ENCODE peak calls at places on chromosomes 2 and 18, in eight cellular contexts. K is epithelial cell of esophagus, B is astrocyte of the spinal cord, J is GM12865, H is right lobe of liver, G is Peyer's patch, Q is cardiac muscle cell, D is choroid plexus epithelial cell. I is an unnamed sample.

GRCh38 chr2:233831861-233832260 is 22.5 kb downstream of the HJURP start:
- DNase-seq in H (no peak), D (no peak), G (no peak), B (no peak), J (no peak), Q (no peak), K (no peak), I (no peak)

GRCh38 chr2:56348382-56348781 is 164.6 kb downstream of the CCDC85A start:
- DNase-seq in H (no peak), K (no peak), Q (peak), B (no peak), J (peak), D (no peak), G (no peak), I (no peak)

GRCh38 chr18:32093523-32093922 is 1.8 kb downstream of the RNF138 start:
- DNase-seq in J (no peak), D (no peak), Q (no peak), K (peak), B (no peak), G (no peak), H (no peak), I (no peak)

GRCh38 chr18:10419420-10420103 is 34.9 kb upstream of the APCDD1 start:
- DNase-seq in J (no peak), K (no peak), D (peak), Q (no peak), H (no peak), G (no peak), B (peak), I (no peak)

GRCh38 chr2:64108842-64109241 is 35.4 kb downstream of the PELI1 start:
- DNase-seq in K (no peak), G (no peak), J (no peak), H (peak), D (no peak), Q (no peak), B (no peak), I (no peak)

GRCh38 chr2:102103992-102104871 is 38.3 kb upstream of the IL1R1 start:
- DNase-seq in B (peak), J (peak), K (peak), Q (no peak), G (peak), D (peak), H (peak), I (peak)

GRCh38 chr2:196170202-196170680 is 1.1 kb downstream of the STK17B start:
- DNase-seq in D (peak), J (peak), H (no peak), B (peak), K (peak), G (peak), Q (peak), I (peak)

GRCh38 chr2:180367831-180368230 is 360.7 kb upstream of the CWC22 start:
- DNase-seq in D (peak), K (peak), B (peak), H (no peak), G (no peak), J (no peak), Q (no peak), I (peak)

GRCh38 chr2:145919507-145919906 is 1399.6 kb upstream of the ZEB2 start:
- DNase-seq in J (no peak), D (peak), K (no peak), B (peak), Q (no peak), H (no peak), G (no peak), I (no peak)
- TF ChIP-seq CTCF in J (no peak), D (peak), K (no peak), B (peak), Q (peak), H (peak), G (no peak), I (no peak)

GRCh38 chr2:205482399-205483065 is 199.8 kb upstream of the NRP2 start:
- DNase-seq in D (no peak), B (no peak), H (no peak), Q (no peak), K (no peak), G (no peak), J (no peak), I (no peak)
- H3K4me3 ChIP-seq in D (no peak), B (no peak), H (no peak), Q (no peak), K (no peak), G (no peak), J (no peak), I (no peak)

GRCh38 chr2:204108301-204108700 is 171.7 kb downstream of the ICOS start:
- DNase-seq in G (no peak), Q (peak), K (peak), J (peak), H (no peak), D (peak), B (peak), I (no peak)
- TF ChIP-seq CTCF in G (no peak), Q (no peak), K (no peak), J (peak), H (peak), D (peak), B (peak), I (peak)

GRCh38 chr2:174334278-174334715 is 457 bp upstream of the SP9 start:
- DNase-seq in G (no peak), Q (no peak), K (no peak), B (no peak), H (no peak), J (no peak), D (no peak), I (no peak)
- H3K4me3 ChIP-seq in G (no peak), Q (no peak), K (no peak), B (no peak), H (no peak), J (no peak), D (no peak), I (no peak)

DNA sequence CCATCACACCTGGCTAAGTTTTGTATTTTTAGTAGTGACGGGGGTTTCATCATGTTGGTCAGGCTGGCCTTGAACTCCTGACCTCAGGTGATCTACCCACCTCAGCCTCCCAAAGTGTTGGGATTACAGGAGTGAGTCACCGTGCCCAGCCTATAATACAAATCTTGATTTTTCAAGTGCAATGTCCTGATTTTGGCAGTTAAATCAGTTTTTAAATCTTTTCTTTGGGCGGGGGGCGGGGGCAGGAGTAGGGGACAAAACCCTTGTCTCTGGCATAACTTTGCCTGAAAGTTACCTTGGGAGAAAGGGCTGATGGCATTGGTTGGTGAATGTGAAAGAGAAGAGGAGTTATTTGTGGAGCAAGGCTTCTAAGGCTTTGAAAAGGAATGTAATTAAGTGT is 12.3 kb downstream of the GALNT1 start:
- DNase-seq in D (no peak), K (no peak), Q (no peak), B (no peak), G (no peak), H (no peak), J (no peak), I (no peak)
- TF ChIP-seq CTCF in D (no peak), K (no peak), Q (no peak), B (no peak), G (no peak), H (no peak), J (no peak), I (no peak)

GRCh38 chr2:179098080-179098689 is 48.2 kb upstream of the CCDC141 start:
- DNase-seq in H (no peak), G (no peak), Q (no peak), D (no peak), B (no peak), J (peak), K (no peak), I (no peak)

GRCh38 chr2:179097131-179097530 is 47.2 kb upstream of the CCDC141 start:
- DNase-seq in J (no peak), K (no peak), Q (no peak), G (no peak), D (no peak), H (no peak), B (no peak), I (no peak)

GRCh38 chr2:179096090-179096489 is 46.2 kb upstream of the CCDC141 start:
- DNase-seq in D (no peak), J (peak), H (no peak), Q (no peak), B (no peak), G (peak), K (peak), I (no peak)
- H3K4me3 ChIP-seq in D (no peak), J (no peak), H (no peak), Q (no peak), B (no peak), G (no peak), K (no peak), I (no peak)

GRCh38 chr2:118460425-118460824 is 372.2 kb downstream of the INSIG2 start:
- DNase-seq in B (no peak), G (no peak), H (no peak), Q (no peak), K (no peak), D (no peak), J (no peak), I (no peak)

GRCh38 chr2:118464546-118464945 is 376.3 kb downstream of the INSIG2 start:
- DNase-seq in D (no peak), H (no peak), B (no peak), J (no peak), Q (no peak), K (no peak), G (no peak), I (no peak)

GRCh38 chr2:118457956-118458355 is 369.7 kb downstream of the INSIG2 start:
- DNase-seq in G (no peak), H (no peak), J (no peak), K (no peak), D (no peak), B (no peak), Q (no peak), I (no peak)

GRCh38 chr2:118459425-118459824 is 371.2 kb downstream of the INSIG2 start:
- DNase-seq in Q (no peak), H (no peak), D (no peak), B (no peak), J (no peak), G (no peak), K (no peak), I (no peak)
- TF ChIP-seq CTCF in Q (no peak), H (no peak), D (no peak), B (no peak), J (no peak), G (no peak), K (no peak), I (no peak)

GRCh38 chr2:227817940-227818568 is 4.4 kb downstream of the CCL20 start:
- DNase-seq in Q (peak), K (peak), B (peak), H (peak), G (peak), J (peak), D (peak), I (peak)
- H3K4me3 ChIP-seq in Q (no peak), K (peak), B (peak), H (no peak), G (no peak), J (no peak), D (peak), I (peak)